ENCODE peak calls at places on chromosomes 3 and 15, in ten cellular contexts. E is CD8-positive, alpha-beta T cell; K is heart right ventricle; N is A549; S is thoracic aorta; P is lung; J is mucosa of descending colon; R is colonic mucosa; F is effector memory CD4-positive, alpha-beta T cell; M is CD4-positive, alpha-beta T cell. D is an unnamed sample.

GRCh38 chr3:60645801-60646200 is 605.5 kb downstream of the FHIT start:
- DNase-seq in E (no peak), K (no peak), N (no peak), S (no peak), P (no peak), J (no peak), R (no peak), F (no peak), M (no peak), D (no peak)

GRCh38 chr3:9976736-9977709 is 9.6 kb downstream of the EMC3 start:
- DNase-seq in E (no peak), K (peak; percentile 52), N (peak; percentile 63), S (peak; percentile 67), P (peak; percentile 80), J (no peak), R (peak; percentile 42), F (no peak), M (no peak), D (no peak)

GRCh38 chr3:150268426-150269321 is 139.4 kb upstream of the TSC22D2 start:
- DNase-seq in E (no peak), K (no peak), N (peak; percentile 8), S (no peak), P (no peak), J (no peak), R (peak; percentile 49), F (no peak), M (no peak), D (no peak)

GRCh38 chr3:122415762-122416654 is at the start of gene WDR5B:
- DNase-seq in E (peak; percentile 99), K (peak; percentile 97), N (peak; percentile 98), S (peak; percentile 87), P (peak; percentile 97), J (peak; percentile 98), R (peak; percentile 99), F (peak; percentile 97), M (peak; percentile 96), D (peak; percentile 97)

GRCh38 chr3:31895471-31895870 is 85.6 kb downstream of the OSBPL10 start:
- DNase-seq in E (no peak), K (no peak), N (no peak), S (no peak), P (no peak), J (no peak), R (no peak), F (no peak), M (no peak), D (no peak)

GRCh38 chr15:39770748-39771689 is 11.6 kb downstream of the FSIP1 start:
- DNase-seq in E (no peak), K (no peak), N (no peak), S (no peak), P (no peak), J (no peak), R (no peak), F (no peak), M (no peak), D (no peak)

GRCh38 chr15:98951493-98952320 is 55.9 kb downstream of the PGPEP1L start:
- DNase-seq in E (no peak), K (no peak), N (no peak), S (no peak), P (no peak), J (no peak), R (no peak), F (no peak), M (no peak), D (no peak)

GRCh38 chr3:156511987-156512677 is 42.8 kb downstream of the SSR3 start:
- DNase-seq in E (no peak), K (no peak), N (no peak), S (no peak), P (no peak), J (no peak), R (no peak), F (no peak), M (no peak), D (no peak)

GRCh38 chr3:159711560-159712333 is 276.9 kb upstream of the IL12A start:
- DNase-seq in E (no peak), K (no peak), N (peak; percentile 18), S (peak; percentile 21), P (no peak), J (no peak), R (no peak), F (no peak), M (no peak), D (no peak)

GRCh38 chr3:56702487-56703315 is 19.6 kb upstream of the TASOR start:
- DNase-seq in E (peak; percentile 60), K (no peak), N (peak; percentile 24), S (no peak), P (peak; percentile 50), J (no peak), R (peak; percentile 61), F (peak; percentile 13), M (no peak), D (no peak)

GRCh38 chr3:124563376-124563775 is 166.9 kb upstream of the UMPS start:
- DNase-seq in E (no peak), K (no peak), N (no peak), S (no peak), P (no peak), J (no peak), R (no peak), F (no peak), M (no peak), D (no peak)

GRCh38 chr3:72171946-72172345 is 387.0 kb upstream of the PROK2 start:
- DNase-seq in E (no peak), K (peak; percentile 36), N (no peak), S (no peak), P (no peak), J (no peak), R (no peak), F (no peak), M (no peak), D (no peak)

GRCh38 chr3:71309886-71310285 is 273.6 kb downstream of the FOXP1 start:
- DNase-seq in E (no peak), K (no peak), N (no peak), S (no peak), P (no peak), J (no peak), R (no peak), F (no peak), M (no peak), D (no peak)

GRCh38 chr3:160259589-160259988 is 34.4 kb downstream of the C3orf80 start:
- DNase-seq in E (no peak), K (no peak), N (no peak), S (no peak), P (no peak), J (no peak), R (no peak), F (no peak), M (no peak), D (no peak)

GRCh38 chr3:173396191-173397041 is 1.1 kb upstream of the NLGN1 start:
- DNase-seq in E (no peak), K (no peak), N (no peak), S (no peak), P (no peak), J (no peak), R (peak; percentile 16), F (no peak), M (no peak), D (no peak)

DNA sequence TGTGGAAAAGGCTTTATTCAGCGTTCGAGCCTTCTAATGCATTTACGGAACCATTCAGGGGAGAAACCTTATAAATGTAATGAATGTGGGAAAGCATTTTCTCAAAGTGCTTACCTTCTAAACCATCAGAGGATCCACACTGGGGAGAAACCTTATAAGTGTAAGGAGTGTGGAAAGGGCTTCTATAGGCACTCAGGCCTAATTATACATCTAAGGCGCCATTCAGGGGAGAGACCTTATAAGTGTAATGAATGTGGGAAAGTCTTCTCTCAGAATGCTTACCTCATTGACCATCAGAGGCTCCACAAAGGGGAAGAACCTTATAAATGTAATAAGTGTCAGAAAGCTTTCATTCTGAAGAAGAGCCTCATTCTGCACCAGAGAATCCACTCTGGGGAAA is 6.2 kb upstream of the ZNF35 start:
- DNase-seq in E (no peak), K (no peak), N (no peak), S (no peak), P (no peak), J (no peak), R (no peak), F (no peak), M (no peak), D (no peak)
- H3K9me3 ChIP-seq in E (peaks cover 40% of the 10 kb centered on the region), K (peaks cover 77% of the 10 kb centered on the region), N (peaks cover 75% of the 10 kb centered on the region), S (peaks cover 64% of the 10 kb centered on the region), P (peaks cover 18% of the 10 kb centered on the region), J (peaks cover 83% of the 10 kb centered on the region), R (peaks cover 18% of the 10 kb centered on the region), F (peaks cover 38% of the 10 kb centered on the region), M (peaks cover 85% of the 10 kb centered on the region), D (peaks cover 36% of the 10 kb centered on the region)

DNA sequence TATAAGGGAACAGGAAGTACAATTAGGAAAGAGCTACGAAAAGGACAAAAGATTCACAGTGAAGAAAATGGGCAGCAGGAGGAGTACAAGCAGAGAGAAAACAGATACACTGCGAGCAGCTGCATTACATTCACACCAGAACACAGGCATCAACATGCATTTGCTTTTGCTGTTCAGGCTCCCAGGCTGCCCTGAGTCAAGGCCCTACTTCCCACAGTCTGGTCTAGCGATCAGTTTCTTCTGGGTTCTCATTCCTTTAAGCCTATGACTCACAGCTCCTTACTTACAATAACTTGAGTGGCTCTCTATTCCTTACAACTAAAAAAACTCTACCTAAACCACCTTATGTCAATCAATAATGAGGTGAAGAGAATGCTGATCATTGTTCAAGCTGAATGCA is 24.5 kb upstream of the ZNF445 start:
- DNase-seq in E (no peak), K (no peak), N (no peak), S (no peak), P (no peak), J (no peak), R (no peak), F (no peak), M (no peak), D (no peak)
- H3K9me3 ChIP-seq in E (peaks cover 34% of the 10 kb centered on the region), K (peaks cover 85% of the 10 kb centered on the region), N (peaks cover 66% of the 10 kb centered on the region), S (peaks cover 36% of the 10 kb centered on the region), P (peaks cover 22% of the 10 kb centered on the region), J (peaks cover 53% of the 10 kb centered on the region), R (no peaks in the 10 kb centered on the region), F (peaks cover 19% of the 10 kb centered on the region), M (peaks cover 47% of the 10 kb centered on the region), D (peaks cover 10% of the 10 kb centered on the region)

GRCh38 chr3:76365284-76365683 is 579.9 kb upstream of the ZNF717 start:
- DNase-seq in E (no peak), K (no peak), N (no peak), S (no peak), P (no peak), J (no peak), R (no peak), F (no peak), M (no peak), D (no peak)
- H3K9me3 ChIP-seq in E (no peaks in the 10 kb centered on the region), K (peaks cover 5% of the 10 kb centered on the region), N (peaks cover 5% of the 10 kb centered on the region), S (no peaks in the 10 kb centered on the region), P (no peaks in the 10 kb centered on the region), J (peaks cover 2% of the 10 kb centered on the region), R (no peaks in the 10 kb centered on the region), F (no peaks in the 10 kb centered on the region), M (peaks cover 8% of the 10 kb centered on the region), D (no peaks in the 10 kb centered on the region)

DNA sequence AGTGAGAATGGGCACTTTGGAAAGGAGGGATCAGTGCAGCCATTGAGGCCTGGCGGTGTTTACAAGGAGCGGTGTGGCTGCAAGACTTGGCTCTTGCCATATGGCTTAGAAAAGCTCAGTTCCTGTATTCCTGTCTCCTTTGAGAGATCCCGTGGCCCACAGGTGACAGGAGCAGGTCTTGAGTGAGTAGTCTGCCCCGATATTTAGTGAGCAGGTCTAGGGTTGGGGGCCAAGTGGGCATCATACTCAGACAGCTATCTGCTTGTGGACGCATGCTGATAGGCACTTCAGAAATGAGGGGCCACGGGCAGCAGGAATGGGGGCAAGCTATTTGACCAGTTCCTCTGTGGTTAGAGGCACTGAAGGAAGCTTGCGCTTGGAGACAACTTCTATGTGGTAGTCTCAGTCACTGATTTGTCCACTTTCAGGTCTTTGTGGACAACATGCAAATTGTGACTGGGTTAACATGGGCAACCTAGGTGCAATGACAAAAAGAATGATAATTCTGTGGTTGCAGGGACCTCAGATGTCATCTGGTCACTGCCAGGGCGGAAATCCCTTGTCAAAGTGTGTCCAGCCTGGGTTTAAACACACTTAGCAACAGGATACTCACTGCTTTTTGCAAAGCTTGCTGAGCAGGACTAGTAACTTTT is 1.1 kb downstream of the TMED3 start:
- DNase-seq in E (no peak), K (no peak), N (no peak), S (no peak), P (no peak), J (peak; percentile 23), R (no peak), F (no peak), M (no peak), D (no peak)
- H3K9me3 ChIP-seq in E (no peaks in the 10 kb centered on the region), K (no peaks in the 10 kb centered on the region), N (no peaks in the 10 kb centered on the region), S (no peaks in the 10 kb centered on the region), P (no peaks in the 10 kb centered on the region), J (no peaks in the 10 kb centered on the region), R (no peaks in the 10 kb centered on the region), F (no peaks in the 10 kb centered on the region), M (no peaks in the 10 kb centered on the region), D (no peaks in the 10 kb centered on the region)